ENCODE peak calls at places on chromosomes 2 and 18, in seven cellular contexts. W, T, C, F, N, E and K are unnamed samples.
A peak's percentile ranks its signal among the peaks of the same experiment; 100 is the strongest.

GRCh38 chr2:60964651-60965513 is 52.6 kb upstream of the PEX13 start:
- DNase-seq in F (no peak), E (no peak), N (peak; percentile 25), T (no peak), C (no peak), W (peak; percentile 32), K (no peak)

GRCh38 chr2:158953454-158953853 is 15.0 kb upstream of the TANC1 start:
- DNase-seq in F (no peak), W (no peak), C (no peak), T (no peak), N (peak; percentile 90), E (no peak), K (no peak)

GRCh38 chr2:70994055-70994444 is 623 bp downstream of the TEX261 start:
- DNase-seq in C (no peak), W (peak; percentile 10), N (peak; percentile 14), E (no peak), F (no peak), T (no peak), K (no peak)

GRCh38 chr2:176789751-176790150 is 422.8 kb upstream of the HNRNPA3 start:
- DNase-seq in T (no peak), N (no peak), E (no peak), C (no peak), F (no peak), W (no peak), K (no peak)

GRCh38 chr2:219634951-219635751 is 7.7 kb downstream of the SLC4A3 start:
- DNase-seq in E (no peak), N (no peak), F (peak; percentile 53), W (no peak), C (no peak), T (no peak), K (no peak)

GRCh38 chr2:237744613-237745249 is 53.8 kb upstream of the RBM44 start:
- DNase-seq in C (peak; percentile 70), T (peak; percentile 77), N (peak; percentile 68), W (peak; percentile 37), F (peak; percentile 86), E (peak; percentile 60), K (no peak)

GRCh38 chr18:47248610-47249343 is 2.7 kb downstream of the SKOR2 start:
- DNase-seq in T (no peak), W (no peak), E (no peak), F (no peak), N (no peak), C (no peak), K (no peak)

GRCh38 chr2:71713581-71714580 is 260.5 kb downstream of the DYSF start:
- DNase-seq in N (peak; percentile 59), T (no peak), W (no peak), E (no peak), C (no peak), F (peak; percentile 67), K (no peak)

GRCh38 chr2:164719996-164720941 is 99.0 kb upstream of the GRB14 start:
- DNase-seq in W (peak; percentile 83), F (no peak), T (no peak), N (peak; percentile 81), E (no peak), C (no peak), K (no peak)

GRCh38 chr2:86632672-86633071 is 9.0 kb upstream of the RNF103 start:
- DNase-seq in W (no peak), N (no peak), T (no peak), F (no peak), C (no peak), E (no peak), K (peak; percentile 88)

GRCh38 chr2:224691563-224691962 is 24.6 kb downstream of the CCDC195 start:
- DNase-seq in N (no peak), E (no peak), W (no peak), C (no peak), T (no peak), F (no peak), K (no peak)

GRCh38 chr2:160918909-160919503 is 241.2 kb upstream of the TANK start:
- DNase-seq in N (peak; percentile 81), T (peak; percentile 73), C (peak; percentile 65), E (peak; percentile 52), F (peak; percentile 67), W (peak; percentile 54), K (peak; percentile 8)

GRCh38 chr2:237322564-237322963 is 91.4 kb downstream of the COL6A3 start:
- DNase-seq in E (no peak), F (no peak), T (no peak), C (no peak), N (no peak), W (peak; percentile 34), K (no peak)

GRCh38 chr2:181552808-181553207 is 95.6 kb downstream of the ITGA4 start:
- DNase-seq in C (no peak), T (no peak), N (peak; percentile 47), W (peak; percentile 91), E (no peak), F (no peak), K (no peak)

GRCh38 chr2:174247474-174248186 is 702 bp downstream of the OLA1 start:
- DNase-seq in N (no peak), E (peak; percentile 75), C (no peak), F (no peak), T (no peak), W (peak; percentile 20), K (no peak)

GRCh38 chr2:38522754-38523349 is 79.9 kb downstream of the HNRNPLL start:
- DNase-seq in N (no peak), F (no peak), T (no peak), C (no peak), W (no peak), E (no peak), K (no peak)

GRCh38 chr2:75489682-75490180 is 71.0 kb downstream of the EVA1A start:
- DNase-seq in E (no peak), C (no peak), W (no peak), T (no peak), N (no peak), F (no peak), K (no peak)

GRCh38 chr2:217951091-217951490 is 51.7 kb downstream of the TNS1 start:
- DNase-seq in W (peak; percentile 39), E (peak; percentile 33), N (no peak), C (no peak), F (no peak), T (no peak), K (no peak)

GRCh38 chr2:10079931-10080535 is at the start of gene CYS1:
- DNase-seq in F (no peak), T (no peak), C (no peak), E (no peak), N (no peak), W (no peak), K (no peak)

GRCh38 chr18:77645170-77645872 is 395.7 kb downstream of the GALR1 start:
- DNase-seq in N (no peak), T (no peak), E (no peak), F (no peak), W (no peak), C (no peak), K (no peak)

GRCh38 chr2:105889046-105889445 is 144.3 kb downstream of the NCK2 start:
- DNase-seq in E (no peak), W (no peak), C (no peak), T (no peak), N (no peak), F (no peak), K (no peak)

GRCh38 chr2:176105727-176106635 is 1.1 kb upstream of the HOXD11 start:
- DNase-seq in C (no peak), E (no peak), F (no peak), W (no peak), T (no peak), N (no peak), K (no peak)

GRCh38 chr2:234643407-234643806 is 146.5 kb upstream of the ARL4C start:
- DNase-seq in N (no peak), T (no peak), F (no peak), C (no peak), W (peak; percentile 13), E (no peak), K (no peak)

GRCh38 chr2:188305271-188305670 is 13.6 kb downstream of the GULP1 start:
- DNase-seq in C (no peak), F (no peak), E (no peak), W (no peak), N (no peak), T (no peak), K (no peak)

GRCh38 chr2:16224298-16225045 is 284.1 kb downstream of the MYCN start:
- DNase-seq in N (no peak), W (no peak), E (no peak), C (no peak), T (no peak), F (peak; percentile 33), K (no peak)

GRCh38 chr18:80163183-80163582 is 54.1 kb downstream of the ADNP2 start:
- DNase-seq in C (no peak), N (no peak), E (no peak), F (no peak), W (no peak), T (no peak), K (no peak)

GRCh38 chr18:80157708-80158343 is 48.8 kb downstream of the ADNP2 start:
- DNase-seq in C (peak; percentile 68), E (peak; percentile 46), T (peak; percentile 76), W (peak; percentile 71), F (no peak), N (peak; percentile 85), K (no peak)

GRCh38 chr18:80161781-80162417 is 52.8 kb downstream of the ADNP2 start:
- DNase-seq in N (no peak), E (no peak), T (no peak), F (no peak), C (no peak), W (no peak), K (no peak)

GRCh38 chr18:80158365-80158764 is 49.3 kb downstream of the ADNP2 start:
- DNase-seq in N (no peak), T (no peak), W (no peak), E (no peak), F (no peak), C (no peak), K (no peak)

GRCh38 chr18:80159713-80160636 is 50.9 kb downstream of the ADNP2 start:
- DNase-seq in F (no peak), C (no peak), T (peak; percentile 32), W (no peak), E (no peak), N (peak; percentile 21), K (no peak)
- H3K4me3 ChIP-seq in F (no peak overlapping the region), C (no peak overlapping the region), T (peak overlapping the region; percentile 55), W (no peak overlapping the region), E (no peak overlapping the region), N (peak overlapping the region; percentile 17), K (no peak overlapping the region)

GRCh38 chr2:119252186-119253113 is 28.8 kb downstream of the STEAP3 start:
- DNase-seq in W (peak; percentile 98), T (no peak), C (no peak), N (peak; percentile 98), F (no peak), E (no peak), K (no peak)
- TF ChIP-seq CTCF in W (no peak), T (no peak), C (no peak), N (no peak), F (no peak), E (no peak), K (no peak)

GRCh38 chr2:30230855-30231725 is at the start of gene LBH:
- DNase-seq in E (peak; percentile 87), T (peak; percentile 90), W (peak; percentile 69), F (peak; percentile 96), N (peak; percentile 85), C (peak; percentile 84), K (no peak)
- H3K4me3 ChIP-seq in E (peak within 1 kb of the TSS; percentile 60), T (peak within 1 kb of the TSS; percentile 92), W (peak within 1 kb of the TSS; percentile 48), F (peak within 1 kb of the TSS; percentile 64), N (peak within 1 kb of the TSS; percentile 76), C (peak within 1 kb of the TSS; percentile 92), K (peak within 1 kb of the TSS; percentile 48)

DNA sequence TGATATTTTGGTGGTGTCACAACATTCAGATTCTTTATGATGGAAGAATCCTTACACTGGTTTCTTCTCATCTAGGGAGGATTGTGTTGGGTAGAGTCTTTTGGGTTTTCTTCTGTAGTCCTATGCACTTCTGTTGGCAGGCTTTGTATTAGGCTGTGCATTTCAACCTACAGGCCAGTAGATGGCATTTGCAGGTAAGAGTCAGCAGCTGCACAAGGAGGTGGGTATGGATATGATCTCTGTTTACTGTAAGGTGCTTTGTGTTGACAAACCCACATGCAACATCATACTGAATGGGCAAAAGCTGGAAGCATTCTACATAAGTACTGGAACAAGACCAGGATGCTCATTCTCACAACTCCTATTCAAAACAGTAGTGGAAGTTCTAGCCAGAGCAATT is 656.8 kb downstream of the METTL4 start:
- DNase-seq in T (no peak), C (no peak), F (no peak), E (peak; percentile 41), W (peak; percentile 52), N (peak; percentile 16), K (peak; percentile 27)
- TF ChIP-seq CTCF in T (no peak), C (no peak), F (no peak), E (peak; percentile 63), W (peak; percentile 61), N (peak; percentile 19), K (peak; percentile 64)